ENCODE peak calls at places on chromosomes 3 and 15, in ten cellular contexts. M is brain microvascular endothelial cell; I is putamen; Z is body of pancreas; L is ovary; S is amniotic epithelial cell; V is stimulated activated CD4-positive, alpha-beta T cell treated with anti-CD3 and anti-CD28 coated beads, Interleukin-4, amount 100 ng/mL, for 48 hours; A is colonic mucosa; F is T-helper 9 cell; U is Right ventricle myocardium superior. R is an unnamed sample.

GRCh38 chr15:99509686-99510461 is 55.9 kb upstream of the MEF2A start:
- DNase-seq in V (no peak), S (no peak), Z (no peak), I (peak), F (no peak), U (peak), M (no peak), A (no peak), L (no peak), R (no peak)

GRCh38 chr3:101784850-101785613 is 6.0 kb downstream of the NXPE3 start:
- DNase-seq in A (no peak), Z (no peak), M (no peak), L (no peak), U (no peak), F (no peak), S (no peak), I (no peak), V (no peak), R (no peak)

GRCh38 chr3:181052256-181052655 is 62.7 kb upstream of the DNAJC19 start:
- DNase-seq in S (peak), F (no peak), A (no peak), L (no peak), V (no peak), Z (no peak), U (no peak), M (peak), I (no peak), R (no peak)

GRCh38 chr15:32641517-32642059 is at the start of gene SCG5:
- DNase-seq in I (peak), Z (peak), L (no peak), A (peak), U (no peak), S (peak), F (no peak), M (peak), V (no peak), R (no peak)

GRCh38 chr3:149892371-149892770 is 78.3 kb downstream of the PFN2 start:
- DNase-seq in F (no peak), I (no peak), S (no peak), U (no peak), Z (no peak), A (no peak), M (no peak), L (no peak), V (no peak), R (no peak)

GRCh38 chr3:127655641-127656040 is 17.1 kb upstream of the ABTB1 start:
- DNase-seq in L (no peak), M (peak), V (no peak), F (no peak), Z (no peak), S (peak), I (no peak), U (no peak), A (no peak), R (no peak)

GRCh38 chr3:46669191-46669999 is 24.1 kb downstream of the ALS2CL start:
- DNase-seq in M (no peak), S (no peak), L (peak), U (no peak), V (no peak), I (no peak), Z (peak), A (no peak), F (no peak), R (peak)

GRCh38 chr15:88769161-88769971 is 33.9 kb upstream of the ACAN start:
- DNase-seq in I (no peak), S (no peak), A (no peak), L (no peak), V (no peak), F (no peak), Z (no peak), U (no peak), M (no peak), R (no peak)

GRCh38 chr15:76368135-76368588 is 31.6 kb downstream of the ISL2 start:
- DNase-seq in S (no peak), Z (no peak), I (no peak), U (no peak), L (no peak), V (no peak), F (no peak), A (peak), M (no peak), R (no peak)

GRCh38 chr15:63987979-63988378 is 58.3 kb downstream of the DAPK2 start:
- DNase-seq in U (peak), L (no peak), Z (no peak), M (no peak), V (no peak), A (no peak), S (no peak), F (no peak), I (no peak), R (no peak)

GRCh38 chr15:91967935-91968605 is 114.6 kb downstream of the SLCO3A1 start:
- DNase-seq in A (no peak), S (no peak), V (no peak), U (no peak), Z (no peak), L (no peak), I (no peak), M (no peak), F (no peak), R (no peak)

GRCh38 chr3:138434875-138435772 is 708 bp downstream of the ESYT3 start:
- DNase-seq in I (no peak), U (no peak), V (peak), M (no peak), L (no peak), S (no peak), A (peak), Z (peak), F (no peak), R (peak)